ENCODE peak calls at places on chromosomes 5 and 9, in six cellular contexts. One of them, this sample, is unnamed.

GRCh38 chr9:84697494-84698114 is 28.1 kb downstream of the NTRK2 start:
- DNase-seq in H1: peak; percentile 80
- DNase-seq in neuronal stem cell: peak; percentile 61
- DNase-seq in mesenchymal stem cell: peak; percentile 53
- DNase-seq in IMR-90: peak; percentile 6
- DNase-seq in mesendoderm: peak; percentile 90
- DNase-seq in this sample: peak; percentile 93

GRCh38 chr5:10538103-10538788 is 25.6 kb upstream of the ANKRD33B start:
- DNase-seq in neuronal stem cell: no peak
- DNase-seq in IMR-90: peak; percentile 17
- DNase-seq in H1: no peak
- DNase-seq in mesendoderm: no peak
- DNase-seq in mesenchymal stem cell: no peak
- DNase-seq in this sample: no peak

GRCh38 chr9:107172160-107172978 is 110.7 kb upstream of the RAD23B start:
- DNase-seq in neuronal stem cell: peak; percentile 79
- DNase-seq in mesendoderm: peak; percentile 81
- DNase-seq in mesenchymal stem cell: peak; percentile 81
- DNase-seq in IMR-90: peak; percentile 78
- DNase-seq in H1: peak; percentile 41
- DNase-seq in this sample: peak; percentile 70

GRCh38 chr5:133114933-133115310 is 63.1 kb downstream of the HSPA4 start:
- DNase-seq in mesenchymal stem cell: no peak
- DNase-seq in mesendoderm: no peak
- DNase-seq in IMR-90: no peak
- DNase-seq in H1: no peak
- DNase-seq in neuronal stem cell: no peak
- DNase-seq in this sample: no peak

GRCh38 chr9:104071589-104071988 is 22.5 kb upstream of the SMC2 start:
- DNase-seq in mesendoderm: no peak
- DNase-seq in mesenchymal stem cell: no peak
- DNase-seq in IMR-90: no peak
- DNase-seq in H1: no peak
- DNase-seq in neuronal stem cell: no peak
- DNase-seq in this sample: no peak

GRCh38 chr9:89606049-89606481 is 1.3 kb downstream of the GADD45G start:
- DNase-seq in H1: no peak
- DNase-seq in mesendoderm: peak; percentile 81
- DNase-seq in mesenchymal stem cell: peak; percentile 85
- DNase-seq in neuronal stem cell: peak; percentile 17
- DNase-seq in IMR-90: peak; percentile 61
- DNase-seq in this sample: peak; percentile 68

GRCh38 chr5:9955586-9955985 is 294.1 kb downstream of the ATPSCKMT start:
- DNase-seq in mesendoderm: no peak
- DNase-seq in IMR-90: no peak
- DNase-seq in H1: no peak
- DNase-seq in mesenchymal stem cell: no peak
- DNase-seq in neuronal stem cell: no peak
- DNase-seq in this sample: no peak

GRCh38 chr9:93223241-93224180 is 39.6 kb downstream of the WNK2 start:
- DNase-seq in H1: no peak
- DNase-seq in IMR-90: peak; percentile 63
- DNase-seq in mesendoderm: no peak
- DNase-seq in mesenchymal stem cell: no peak
- DNase-seq in neuronal stem cell: no peak
- DNase-seq in this sample: no peak

GRCh38 chr9:70902171-70902570 is 219.2 kb downstream of the TRPM3 start:
- DNase-seq in neuronal stem cell: no peak
- DNase-seq in mesendoderm: no peak
- DNase-seq in H1: no peak
- DNase-seq in mesenchymal stem cell: no peak
- DNase-seq in IMR-90: peak; percentile 18
- DNase-seq in this sample: no peak

GRCh38 chr5:150513375-150514309 is 5.7 kb downstream of the NDST1 start:
- DNase-seq in H1: no peak
- DNase-seq in IMR-90: no peak
- DNase-seq in neuronal stem cell: no peak
- DNase-seq in mesenchymal stem cell: no peak
- DNase-seq in mesendoderm: peak; percentile 74
- DNase-seq in this sample: no peak

GRCh38 chr9:81609782-81610738 is 79.3 kb downstream of the TLE1 start:
- DNase-seq in neuronal stem cell: no peak
- DNase-seq in mesenchymal stem cell: peak; percentile 72
- DNase-seq in IMR-90: peak; percentile 40
- DNase-seq in H1: no peak
- DNase-seq in mesendoderm: peak; percentile 54
- DNase-seq in this sample: no peak

GRCh38 chr5:137236266-137236665 is 262.9 kb downstream of the SPOCK1 start:
- DNase-seq in H1: no peak
- DNase-seq in mesendoderm: no peak
- DNase-seq in mesenchymal stem cell: no peak
- DNase-seq in neuronal stem cell: no peak
- DNase-seq in IMR-90: no peak
- DNase-seq in this sample: no peak

GRCh38 chr9:37994639-37995347 is 74.2 kb downstream of the SHB start:
- DNase-seq in neuronal stem cell: no peak
- DNase-seq in H1: no peak
- DNase-seq in mesenchymal stem cell: peak; percentile 89
- DNase-seq in IMR-90: peak; percentile 88
- DNase-seq in mesendoderm: no peak
- DNase-seq in this sample: no peak

GRCh38 chr5:95927927-95928723 is 33.5 kb downstream of the ELL2 start:
- DNase-seq in neuronal stem cell: no peak
- DNase-seq in mesendoderm: no peak
- DNase-seq in IMR-90: peak; percentile 33
- DNase-seq in H1: no peak
- DNase-seq in mesenchymal stem cell: peak; percentile 45
- DNase-seq in this sample: no peak

GRCh38 chr9:93660647-93661046 is 84.3 kb downstream of the PHF2 start:
- DNase-seq in mesenchymal stem cell: no peak
- DNase-seq in IMR-90: no peak
- DNase-seq in mesendoderm: no peak
- DNase-seq in H1: no peak
- DNase-seq in neuronal stem cell: no peak
- DNase-seq in this sample: no peak

GRCh38 chr5:177447066-177447610 is 524 bp downstream of the PRR7 start:
- DNase-seq in IMR-90: peak; percentile 25
- DNase-seq in neuronal stem cell: peak; percentile 82
- DNase-seq in H1: no peak
- DNase-seq in mesendoderm: peak; percentile 76
- DNase-seq in mesenchymal stem cell: peak; percentile 57
- DNase-seq in this sample: peak; percentile 76

GRCh38 chr5:125050926-125051325 is 304.5 kb upstream of the ZNF608 start:
- DNase-seq in mesenchymal stem cell: no peak
- DNase-seq in mesendoderm: no peak
- DNase-seq in neuronal stem cell: no peak
- DNase-seq in H1: no peak
- DNase-seq in IMR-90: no peak
- DNase-seq in this sample: no peak

GRCh38 chr5:145471831-145472616 is 363.1 kb downstream of the PRELID2 start:
- DNase-seq in H1: no peak
- DNase-seq in neuronal stem cell: peak; percentile 23
- DNase-seq in IMR-90: peak; percentile 36
- DNase-seq in mesenchymal stem cell: no peak
- DNase-seq in mesendoderm: peak; percentile 61
- DNase-seq in this sample: no peak

GRCh38 chr9:128916745-128917144 is 4.0 kb upstream of the PHYHD1 start:
- DNase-seq in mesenchymal stem cell: no peak
- DNase-seq in neuronal stem cell: no peak
- DNase-seq in mesendoderm: no peak
- DNase-seq in H1: no peak
- DNase-seq in IMR-90: no peak
- DNase-seq in this sample: no peak

GRCh38 chr9:131715906-131716305 is 24.0 kb downstream of the RAPGEF1 start:
- DNase-seq in mesendoderm: no peak
- DNase-seq in neuronal stem cell: no peak
- DNase-seq in H1: no peak
- DNase-seq in IMR-90: no peak
- DNase-seq in mesenchymal stem cell: no peak
- DNase-seq in this sample: no peak

GRCh38 chr5:154285661-154286408 is 95.3 kb downstream of the GALNT10 start:
- DNase-seq in IMR-90: peak; percentile 81
- DNase-seq in H1: no peak
- DNase-seq in mesenchymal stem cell: peak; percentile 63
- DNase-seq in mesendoderm: peak; percentile 40
- DNase-seq in neuronal stem cell: no peak
- DNase-seq in this sample: no peak
- H3K27ac ChIP-seq in IMR-90: peak overlapping the region; percentile 17
- H3K27ac ChIP-seq in H1: no peak overlapping the region
- H3K27ac ChIP-seq in mesenchymal stem cell: peak overlapping the region; percentile 78
- H3K27ac ChIP-seq in mesendoderm: peak overlapping the region; percentile 4
- H3K27ac ChIP-seq in neuronal stem cell: no peak overlapping the region
- H3K27ac ChIP-seq in this sample: no peak overlapping the region

GRCh38 chr9:126391713-126392661 is 65.4 kb downstream of the MVB12B start:
- DNase-seq in mesenchymal stem cell: no peak
- DNase-seq in H1: no peak
- DNase-seq in neuronal stem cell: no peak
- DNase-seq in mesendoderm: no peak
- DNase-seq in IMR-90: no peak
- DNase-seq in this sample: no peak
- H2BK15ac ChIP-seq in mesenchymal stem cell: no peak overlapping the region
- H2BK15ac ChIP-seq in H1: no peak overlapping the region
- H2BK15ac ChIP-seq in neuronal stem cell: no peak overlapping the region
- H2BK15ac ChIP-seq in mesendoderm: no peak overlapping the region
- H2BK15ac ChIP-seq in IMR-90: no peak overlapping the region
- H2BK15ac ChIP-seq in this sample: no peak overlapping the region

GRCh38 chr9:35254237-35254636 is 92.4 kb downstream of the UNC13B start:
- DNase-seq in neuronal stem cell: no peak
- DNase-seq in H1: no peak
- DNase-seq in mesenchymal stem cell: no peak
- DNase-seq in mesendoderm: peak; percentile 15
- DNase-seq in IMR-90: no peak
- DNase-seq in this sample: no peak

GRCh38 chr9:35262064-35262463 is 100.3 kb downstream of the UNC13B start:
- DNase-seq in mesendoderm: no peak
- DNase-seq in mesenchymal stem cell: no peak
- DNase-seq in H1: no peak
- DNase-seq in neuronal stem cell: no peak
- DNase-seq in IMR-90: no peak
- DNase-seq in this sample: no peak

GRCh38 chr9:35253075-35253474 is 91.3 kb downstream of the UNC13B start:
- DNase-seq in neuronal stem cell: no peak
- DNase-seq in H1: no peak
- DNase-seq in IMR-90: no peak
- DNase-seq in mesenchymal stem cell: no peak
- DNase-seq in mesendoderm: no peak
- DNase-seq in this sample: no peak

GRCh38 chr9:35258665-35259474 is 97.1 kb downstream of the UNC13B start:
- DNase-seq in IMR-90: peak; percentile 66
- DNase-seq in H1: no peak
- DNase-seq in mesenchymal stem cell: peak; percentile 81
- DNase-seq in mesendoderm: peak; percentile 77
- DNase-seq in neuronal stem cell: peak; percentile 29
- DNase-seq in this sample: peak; percentile 52

DNA sequence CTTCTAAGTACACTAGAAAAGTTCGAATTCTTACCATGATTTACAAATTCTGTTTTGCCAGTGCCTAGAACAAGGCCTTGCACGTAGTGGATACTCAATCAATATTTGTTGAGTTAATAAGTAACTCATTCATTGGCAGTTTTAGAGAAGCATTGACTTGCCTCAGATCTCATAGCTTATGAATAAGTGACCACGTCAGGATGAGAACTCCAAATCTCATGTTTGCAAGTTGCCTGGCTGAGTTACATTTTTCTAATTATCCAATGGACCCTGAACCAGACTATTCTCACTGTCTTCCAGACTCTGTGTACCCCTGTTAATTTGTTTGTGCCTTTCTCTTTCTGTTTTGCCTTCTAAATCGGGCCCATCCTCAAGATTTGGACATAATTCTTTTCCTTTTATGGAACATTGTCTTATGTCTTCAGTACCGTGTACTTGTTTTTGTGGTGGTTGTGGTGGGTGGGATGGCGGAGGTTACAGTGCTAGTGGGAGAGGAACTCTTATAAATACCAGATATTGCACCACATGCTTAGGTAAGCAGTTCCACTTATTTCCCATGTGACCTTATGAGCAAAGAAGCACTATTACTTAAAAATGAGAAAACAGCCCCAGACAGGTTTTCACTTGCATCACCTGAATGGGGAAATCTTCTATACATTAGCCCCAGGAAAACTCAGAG is 96.3 kb downstream of the UNC13B start:
- DNase-seq in H1: no peak
- DNase-seq in neuronal stem cell: no peak
- DNase-seq in mesendoderm: no peak
- DNase-seq in IMR-90: no peak
- DNase-seq in mesenchymal stem cell: no peak
- DNase-seq in this sample: no peak
- H3K27ac ChIP-seq in H1: no peak overlapping the region
- H3K27ac ChIP-seq in neuronal stem cell: no peak overlapping the region
- H3K27ac ChIP-seq in mesendoderm: no peak overlapping the region
- H3K27ac ChIP-seq in IMR-90: no peak overlapping the region
- H3K27ac ChIP-seq in mesenchymal stem cell: no peak overlapping the region
- H3K27ac ChIP-seq in this sample: no peak overlapping the region

GRCh38 chr5:105754056-105754455 is 1916.7 kb downstream of the EFNA5 start:
- DNase-seq in mesendoderm: peak; percentile 16
- DNase-seq in H1: no peak
- DNase-seq in neuronal stem cell: no peak
- DNase-seq in mesenchymal stem cell: no peak
- DNase-seq in IMR-90: peak; percentile 12
- DNase-seq in this sample: no peak
- H2BK15ac ChIP-seq in mesendoderm: no peak overlapping the region
- H2BK15ac ChIP-seq in H1: no peak overlapping the region
- H2BK15ac ChIP-seq in neuronal stem cell: no peak overlapping the region
- H2BK15ac ChIP-seq in mesenchymal stem cell: no peak overlapping the region
- H2BK15ac ChIP-seq in IMR-90: no peak overlapping the region
- H2BK15ac ChIP-seq in this sample: no peak overlapping the region

GRCh38 chr9:78927099-78927940 is 630.4 kb downstream of the PSAT1 start:
- DNase-seq in neuronal stem cell: no peak
- DNase-seq in IMR-90: no peak
- DNase-seq in mesenchymal stem cell: no peak
- DNase-seq in mesendoderm: no peak
- DNase-seq in H1: no peak
- DNase-seq in this sample: no peak
- H3K27ac ChIP-seq in neuronal stem cell: no peak overlapping the region
- H3K27ac ChIP-seq in IMR-90: no peak overlapping the region
- H3K27ac ChIP-seq in mesenchymal stem cell: no peak overlapping the region
- H3K27ac ChIP-seq in mesendoderm: no peak overlapping the region
- H3K27ac ChIP-seq in H1: no peak overlapping the region
- H3K27ac ChIP-seq in this sample: no peak overlapping the region

DNA sequence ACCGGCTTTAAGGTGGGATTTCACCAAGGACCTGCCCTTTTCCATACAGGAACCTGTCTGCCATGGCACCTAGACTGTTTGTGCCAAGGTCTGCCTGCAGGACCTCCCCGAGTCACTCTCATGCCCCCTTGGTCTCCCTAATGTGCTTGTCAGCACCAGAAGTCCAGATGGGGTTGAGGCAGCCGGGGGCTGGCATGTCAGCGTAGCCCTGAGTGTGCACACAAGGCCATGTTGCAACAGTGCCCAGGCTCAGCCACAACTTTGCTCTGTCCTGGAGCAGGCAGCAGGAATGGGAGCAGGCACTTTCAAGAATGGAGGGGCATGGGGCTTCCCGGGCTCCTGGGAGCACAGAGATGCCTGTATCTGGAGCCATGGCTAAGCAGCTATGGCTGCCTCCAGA is 621.5 kb downstream of the CDH9 start:
- DNase-seq in neuronal stem cell: no peak
- DNase-seq in H1: no peak
- DNase-seq in IMR-90: no peak
- DNase-seq in mesenchymal stem cell: no peak
- DNase-seq in mesendoderm: no peak
- DNase-seq in this sample: no peak
- H2BK15ac ChIP-seq in neuronal stem cell: no peak overlapping the region
- H2BK15ac ChIP-seq in H1: no peak overlapping the region
- H2BK15ac ChIP-seq in IMR-90: no peak overlapping the region
- H2BK15ac ChIP-seq in mesenchymal stem cell: no peak overlapping the region
- H2BK15ac ChIP-seq in mesendoderm: no peak overlapping the region
- H2BK15ac ChIP-seq in this sample: no peak overlapping the region